ENCODE peak calls at places on chromosomes 4 and X, in five cellular contexts. S is NCI-H2081; M is CD4-positive, alpha-beta T cell; A is EH; Y is adipocyte. H is an unnamed sample.

GRCh38 chrX:97704474-97704873 is 820.8 kb downstream of the RPA4 start:
- DNase-seq in S (no peak), M (no peak), A (no peak), Y (no peak), H (no peak)

GRCh38 chr4:79772510-79772909 is 300.5 kb downstream of the ANTXR2 start:
- DNase-seq in S (no peak), M (no peak), A (no peak), Y (no peak), H (no peak)

GRCh38 chr4:100876546-100876945 is 358.7 kb upstream of the EMCN start:
- DNase-seq in S (no peak), M (no peak), A (no peak), Y (no peak), H (no peak)

GRCh38 chr4:2796261-2797187 is 3.6 kb downstream of the SH3BP2 start:
- DNase-seq in S (peak; percentile 20), M (no peak), A (peak; percentile 89), Y (peak; percentile 68), H (peak; percentile 78)

GRCh38 chrX:38985375-38985774 is 184.1 kb downstream of the MID1IP1 start:
- DNase-seq in S (no peak), M (no peak), A (peak; percentile 20), Y (peak; percentile 48), H (peak; percentile 56)

GRCh38 chr4:128285085-128286023 is 2.3 kb downstream of the PGRMC2 start:
- DNase-seq in S (peak; percentile 16), M (no peak), A (peak; percentile 63), Y (peak; percentile 44), H (peak; percentile 30)

GRCh38 chr4:7805533-7806079 is 134.1 kb downstream of the AFAP1 start:
- DNase-seq in S (peak; percentile 70), M (no peak), A (peak; percentile 95), Y (peak; percentile 92), H (peak; percentile 73)

GRCh38 chr4:188270273-188271069 is 131.2 kb downstream of the TRIML1 start:
- DNase-seq in S (no peak), M (no peak), A (no peak), Y (no peak), H (no peak)

GRCh38 chr4:53653484-53654053 is 62.3 kb upstream of the LNX1 start:
- DNase-seq in S (peak; percentile 67), M (no peak), A (peak; percentile 61), Y (peak; percentile 13), H (peak; percentile 12)

GRCh38 chrX:81121513-81122363 is 80.0 kb downstream of the HMGN5 start:
- DNase-seq in S (peak; percentile 96), M (peak; percentile 80), A (peak; percentile 86), Y (peak; percentile 92), H (peak; percentile 90)

GRCh38 chr4:123443401-123444297 is 47.1 kb downstream of the SPRY1 start:
- DNase-seq in S (no peak), M (no peak), A (no peak), Y (peak; percentile 1), H (no peak)

GRCh38 chrX:54066841-54067240 is 22.6 kb upstream of the PHF8 start:
- DNase-seq in S (no peak), M (no peak), A (peak; percentile 47), Y (peak; percentile 40), H (peak; percentile 51)

GRCh38 chr4:157115613-157116340 is 39.8 kb downstream of the GLRB start:
- DNase-seq in S (no peak), M (no peak), A (peak; percentile 84), Y (peak; percentile 70), H (peak; percentile 85)

GRCh38 chr4:108337923-108338322 is 169.2 kb upstream of the LEF1 start:
- DNase-seq in S (no peak), M (no peak), A (peak; percentile 57), Y (peak; percentile 10), H (peak; percentile 42)

GRCh38 chrX:39953879-39954278 is 143.9 kb downstream of the BCOR start:
- DNase-seq in S (peak; percentile 41), M (no peak), A (peak; percentile 75), Y (peak; percentile 66), H (peak; percentile 60)

GRCh38 chr4:6856391-6856790 is 53.2 kb upstream of the TBC1D14 start:
- DNase-seq in S (no peak), M (no peak), A (peak; percentile 16), Y (peak; percentile 62), H (no peak)

GRCh38 chr4:117135634-117136354 is 50.4 kb upstream of the TRAM1L1 start:
- DNase-seq in S (no peak), M (no peak), A (no peak), Y (no peak), H (no peak)

GRCh38 chr4:15875663-15876460 is 62.7 kb downstream of the FGFBP1 start:
- DNase-seq in S (no peak), M (no peak), A (no peak), Y (no peak), H (no peak)

GRCh38 chr4:21765810-21766407 is 182.7 kb downstream of the KCNIP4 start:
- DNase-seq in S (peak; percentile 59), M (no peak), A (peak; percentile 63), Y (peak; percentile 81), H (peak; percentile 64)

GRCh38 chr4:7630559-7631287 is 196.0 kb upstream of the PSAPL1 start:
- DNase-seq in S (no peak), M (no peak), A (peak; percentile 89), Y (peak; percentile 84), H (peak; percentile 93)

GRCh38 chr4:152309418-152309817 is 226.5 kb downstream of the FBXW7 start:
- DNase-seq in S (peak; percentile 93), M (no peak), A (peak; percentile 55), Y (no peak), H (peak; percentile 27)

GRCh38 chr4:147772056-147772455 is 40.2 kb downstream of the ARHGAP10 start:
- DNase-seq in S (no peak), M (no peak), A (no peak), Y (no peak), H (no peak)

GRCh38 chr4:183426507-183426906 is 17.9 kb upstream of the CDKN2AIP start:
- DNase-seq in S (no peak), M (no peak), A (no peak), Y (no peak), H (no peak)

GRCh38 chrX:9352683-9353430 is 112.0 kb upstream of the TBL1X start:
- DNase-seq in S (no peak), M (no peak), A (peak; percentile 70), Y (peak; percentile 40), H (peak; percentile 70)

GRCh38 chrX:13102636-13103035 is 58.2 kb upstream of the FAM9C start:
- DNase-seq in S (no peak), M (no peak), A (peak; percentile 81), Y (peak; percentile 31), H (peak; percentile 5)

GRCh38 chr4:79913581-79913980 is 159.4 kb downstream of the ANTXR2 start:
- DNase-seq in S (no peak), M (no peak), A (peak; percentile 73), Y (peak; percentile 29), H (peak; percentile 66)

GRCh38 chrX:147912093-147912801 is 528 bp downstream of the FMR1 start:
- DNase-seq in S (peak; percentile 25), M (peak; percentile 3), A (peak; percentile 61), Y (peak; percentile 61), H (peak; percentile 61)

GRCh38 chrX:47514553-47515235 is 31.7 kb upstream of the ZNF41 start:
- DNase-seq in S (no peak), M (no peak), A (peak; percentile 78), Y (no peak), H (peak; percentile 72)

GRCh38 chr4:57094482-57095223 is 15.5 kb downstream of the IGFBP7 start:
- DNase-seq in S (no peak), M (no peak), A (peak; percentile 85), Y (peak; percentile 71), H (peak; percentile 79)

GRCh38 chr4:48483006-48483776 is at the start of gene SLC10A4:
- DNase-seq in S (peak; percentile 78), M (no peak), A (no peak), Y (peak; percentile 35), H (peak; percentile 12)

GRCh38 chr4:148058160-148058859 is 326.4 kb downstream of the ARHGAP10 start:
- DNase-seq in S (no peak), M (no peak), A (no peak), Y (no peak), H (no peak)

GRCh38 chrX:137848291-137848905 is 282.5 kb downstream of the ZIC3 start:
- DNase-seq in S (no peak), M (no peak), A (no peak), Y (no peak), H (no peak)

GRCh38 chrX:49262603-49263002 is 1.9 kb downstream of the FOXP3 start:
- DNase-seq in S (no peak), M (no peak), A (no peak), Y (no peak), H (no peak)

GRCh38 chrX:49269768-49270248 is at the start of gene PPP1R3F:
- DNase-seq in S (no peak), M (no peak), A (no peak), Y (no peak), H (no peak)

GRCh38 chrX:77640702-77641101 is 145.3 kb downstream of the ATRX start:
- DNase-seq in S (no peak), M (no peak), A (no peak), Y (no peak), H (no peak)

GRCh38 chr4:168866635-168867034 is 143.4 kb downstream of the CBR4 start:
- DNase-seq in S (no peak), M (no peak), A (no peak), Y (no peak), H (no peak)